ENCODE peak calls at places on chromosomes 1 and 21, in four cellular contexts. F is HepG2, S is K562, O is GM12878. T is an unnamed sample.

GRCh38 chr1:110308247-110308646 is 30.9 kb upstream of the RBM15 start:
- DNase-seq in F (no peak), S (no peak), O (no peak), T (no peak)

GRCh38 chr1:196114193-196114592 is 494.0 kb downstream of the KCNT2 start:
- DNase-seq in F (no peak), S (no peak), O (no peak), T (no peak)

GRCh38 chr1:111217183-111217910 is 10.2 kb upstream of the CHI3L2 start:
- DNase-seq in F (no peak), S (no peak), O (no peak), T (no peak)

GRCh38 chr1:48026701-48027532 is 29.7 kb upstream of the TRABD2B start:
- DNase-seq in F (no peak), S (no peak), O (no peak), T (no peak)

GRCh38 chr1:223264529-223264928 is 99.4 kb downstream of the SUSD4 start:
- DNase-seq in F (no peak), S (peak; percentile 68), O (no peak), T (no peak)

GRCh38 chr1:245860681-245861552 is 646.2 kb downstream of the SMYD3 start:
- DNase-seq in F (no peak), S (no peak), O (no peak), T (no peak)

GRCh38 chr1:238485062-238485905 is 594.6 kb upstream of the ZP4 start:
- DNase-seq in F (no peak), S (no peak), O (no peak), T (no peak)

GRCh38 chr1:96362623-96363022 is 359.0 kb upstream of the PTBP2 start:
- DNase-seq in F (peak; percentile 31), S (no peak), O (no peak), T (no peak)

GRCh38 chr1:186440584-186440983 is 20.3 kb downstream of the PDC start:
- DNase-seq in F (no peak), S (no peak), O (no peak), T (no peak)

GRCh38 chr1:29245876-29246275 is 9.6 kb downstream of the PTPRU start:
- DNase-seq in F (peak; percentile 51), S (no peak), O (no peak), T (no peak)

GRCh38 chr1:119422631-119423030 is 7.7 kb downstream of the HSD3B2 start:
- DNase-seq in F (no peak), S (no peak), O (no peak), T (no peak)

GRCh38 chr21:25186278-25186677 is 421.0 kb downstream of the MRPL39 start:
- DNase-seq in F (no peak), S (no peak), O (peak; percentile 60), T (no peak)

GRCh38 chr1:94014635-94015488 is 105.6 kb upstream of the GCLM start:
- DNase-seq in F (no peak), S (peak; percentile 33), O (no peak), T (no peak)

GRCh38 chr1:16215882-16216753 is 3.7 kb upstream of the ARHGEF19 start:
- DNase-seq in F (peak; percentile 61), S (peak; percentile 99), O (peak; percentile 26), T (peak; percentile 94)

GRCh38 chr1:226207048-226207447 is 16.4 kb upstream of the MIXL1 start:
- DNase-seq in F (no peak), S (no peak), O (no peak), T (no peak)

GRCh38 chr1:204991342-204991844 is 51.6 kb upstream of the CNTN2 start:
- DNase-seq in F (no peak), S (no peak), O (no peak), T (no peak)

GRCh38 chr1:8093221-8093980 is 67.3 kb upstream of the ERRFI1 start:
- DNase-seq in F (no peak), S (no peak), O (no peak), T (no peak)

GRCh38 chr1:153697873-153698647 is 19.6 kb downstream of the NPR1 start:
- DNase-seq in F (no peak), S (peak; percentile 77), O (no peak), T (no peak)

GRCh38 chr1:33274446-33274845 is 18.2 kb downstream of the ZNF362 start:
- DNase-seq in F (no peak), S (no peak), O (no peak), T (no peak)

GRCh38 chr1:19483261-19483660 is 2.1 kb downstream of the CAPZB start:
- DNase-seq in F (no peak), S (no peak), O (no peak), T (no peak)

GRCh38 chr1:206551296-206551984 is 44.1 kb downstream of the RASSF5 start:
- DNase-seq in F (no peak), S (peak; percentile 74), O (no peak), T (no peak)

GRCh38 chr1:6234502-6235295 is 1.1 kb downstream of the ICMT start:
- DNase-seq in F (no peak), S (peak; percentile 67), O (no peak), T (no peak)

GRCh38 chr1:26694597-26695416 is 1.0 kb upstream of the ARID1A start:
- DNase-seq in F (no peak), S (peak; percentile 55), O (peak; percentile 50), T (no peak)

GRCh38 chr1:2104621-2105427 is 54.6 kb downstream of the PRKCZ start:
- DNase-seq in F (peak; percentile 92), S (no peak), O (no peak), T (no peak)

GRCh38 chr1:1306070-1306660 is 1.6 kb downstream of the ACAP3 start:
- DNase-seq in F (peak; percentile 60), S (peak; percentile 80), O (no peak), T (no peak)

GRCh38 chr21:35145626-35146236 is 96.6 kb upstream of the RUNX1 start:
- DNase-seq in F (no peak), S (no peak), O (no peak), T (no peak)

GRCh38 chr1:39850606-39851216 is 32.6 kb downstream of the TRIT1 start:
- DNase-seq in F (no peak), S (no peak), O (no peak), T (no peak)

GRCh38 chr1:41483960-41484844 is at the start of gene EDN2:
- DNase-seq in F (no peak), S (no peak), O (no peak), T (peak; percentile 21)

GRCh38 chr1:1092149-1092855 is 18.2 kb upstream of the RNF223 start:
- DNase-seq in F (no peak), S (no peak), O (no peak), T (no peak)

GRCh38 chr1:215111916-215112315 is 29.4 kb downstream of the KCNK2 start:
- DNase-seq in F (no peak), S (no peak), O (no peak), T (no peak)

GRCh38 chr21:44300262-44300959 is 558 bp downstream of the PFKL start:
- DNase-seq in F (peak; percentile 29), S (peak; percentile 80), O (no peak), T (peak; percentile 73)

GRCh38 chr21:42343963-42344510 is 6.8 kb downstream of the TFF2 start:
- DNase-seq in F (no peak), S (no peak), O (no peak), T (no peak)

GRCh38 chr1:100134872-100135271 is 1.9 kb downstream of the TRMT13 start:
- DNase-seq in F (peak; percentile 13), S (peak; percentile 23), O (no peak), T (no peak)

GRCh38 chr1:155000475-155000724 is 2.2 kb upstream of the ZBTB7B start:
- DNase-seq in F (no peak), S (no peak), O (no peak), T (no peak)

GRCh38 chr1:203186446-203187305 is at the start of gene CHI3L1:
- DNase-seq in F (no peak), S (no peak), O (no peak), T (no peak)

GRCh38 chr1:46806196-46807020 is 7.6 kb downstream of the CYP4B1 start:
- DNase-seq in F (no peak), S (no peak), O (no peak), T (no peak)

GRCh38 chr1:51729824-51730284 is 113.0 kb downstream of the OSBPL9 start:
- DNase-seq in F (no peak), S (peak; percentile 82), O (no peak), T (peak; percentile 48)
- TF ChIP-seq TARDBP in F (no peak), S (no peak), O (no peak), T (no peak)

DNA sequence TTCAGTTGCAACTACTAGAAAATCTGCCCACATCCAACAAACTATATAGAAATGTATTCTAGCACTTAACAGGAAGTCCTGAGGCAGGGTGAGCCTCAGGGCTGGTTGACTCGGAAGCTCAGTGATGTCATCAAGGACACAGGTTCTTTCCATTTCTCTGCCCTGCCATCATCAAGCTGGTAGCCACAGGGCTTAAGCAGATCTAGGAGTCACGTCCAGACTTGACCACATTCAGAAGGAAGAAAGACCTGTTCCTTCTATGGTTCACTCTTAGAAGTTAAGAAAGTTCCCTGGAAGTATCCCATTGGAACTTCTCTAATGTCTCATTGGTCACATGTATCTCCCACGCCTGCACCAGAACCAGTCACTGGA is 438.1 kb downstream of the PRDM2 start:
- DNase-seq in F (no peak), S (no peak), O (no peak), T (no peak)
- TF ChIP-seq BHLHE40 in F (no peak), S (no peak), O (no peak), T (no peak)

DNA sequence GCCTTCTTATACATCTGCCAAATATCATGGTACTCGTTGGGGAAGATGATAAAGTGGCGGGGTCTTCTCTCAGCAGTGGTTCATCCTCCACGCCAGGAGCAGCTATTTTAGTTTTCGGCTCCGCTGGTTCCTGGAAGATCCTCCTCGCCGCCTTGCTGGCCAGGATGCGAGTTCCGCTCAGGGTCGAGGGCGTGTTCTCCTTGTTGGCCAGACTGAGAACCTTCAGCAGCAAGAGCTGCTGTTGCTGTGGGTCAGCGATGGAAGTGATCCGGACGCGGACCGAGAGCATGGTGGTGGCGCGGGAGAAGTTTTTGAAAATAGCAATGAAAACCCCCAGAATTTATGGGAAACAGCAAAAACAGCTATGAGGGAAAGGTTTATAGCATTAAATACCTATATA is 11.4 kb upstream of the CFAP126 start:
- DNase-seq in F (no peak), S (no peak), O (no peak), T (no peak)
- TF ChIP-seq TARDBP in F (no peak), S (no peak), O (no peak), T (no peak)

GRCh38 chr1:168236836-168237611 is 11.2 kb downstream of the SFT2D2 start:
- DNase-seq in F (no peak), S (no peak), O (no peak), T (no peak)

GRCh38 chr1:168230709-168231108 is 4.9 kb downstream of the SFT2D2 start:
- DNase-seq in F (peak; percentile 44), S (no peak), O (no peak), T (no peak)

GRCh38 chr1:168235937-168236336 is 10.1 kb downstream of the SFT2D2 start:
- DNase-seq in F (peak; percentile 35), S (no peak), O (no peak), T (no peak)

GRCh38 chr1:168235548-168235885 is 9.7 kb downstream of the SFT2D2 start:
- DNase-seq in F (no peak), S (no peak), O (no peak), T (no peak)

DNA sequence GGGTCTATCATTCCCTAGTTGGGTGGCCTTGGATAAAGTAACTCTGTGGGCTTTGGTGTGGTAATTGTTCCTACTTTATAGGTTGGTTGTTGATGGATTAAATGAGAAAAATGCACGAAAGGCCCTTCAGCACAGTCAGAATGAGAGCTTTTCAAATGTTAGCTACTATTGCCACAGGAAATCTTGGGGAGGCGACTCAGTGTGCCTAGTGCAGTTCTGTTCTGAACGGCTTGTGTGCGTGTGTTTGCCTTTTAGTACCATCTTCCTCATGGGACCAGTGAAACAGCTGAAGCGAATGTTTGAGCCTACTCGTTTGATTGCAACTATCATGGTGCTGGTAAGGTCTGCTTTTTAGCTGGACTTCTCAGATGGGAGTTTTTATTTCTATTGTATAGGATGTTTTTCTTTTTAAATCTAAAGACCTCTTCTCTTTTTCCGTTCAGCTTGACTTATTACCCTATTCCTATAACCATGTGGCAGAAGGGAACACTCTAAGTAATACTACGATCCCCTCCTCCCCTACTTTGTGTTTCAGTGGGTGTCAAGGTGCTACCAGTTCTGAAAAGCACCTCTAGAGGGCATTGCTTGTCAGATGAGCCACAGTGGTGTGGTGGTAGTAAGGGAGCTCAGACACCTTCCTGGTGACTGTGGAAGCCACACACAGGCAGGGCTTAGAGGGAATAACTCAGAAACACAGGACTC is 9.2 kb downstream of the SFT2D2 start:
- DNase-seq in F (peak; percentile 56), S (peak; percentile 77), O (no peak), T (peak; percentile 80)
- TF ChIP-seq BHLHE40 in F (no peak), S (no peak), O (no peak), T (no peak)